ENCODE peak calls at places on chromosome 20, in six cellular contexts. M is pancreas, J is A549, Y is neural progenitor cell, Q is choroid plexus epithelial cell, N is astrocyte of the spinal cord. X is an unnamed sample.

GRCh38 chr20:35465976-35466375 is 10.6 kb downstream of the CEP250 start:
- DNase-seq in M (no peak), J (no peak), Y (no peak), Q (no peak), N (no peak), X (no peak)

GRCh38 chr20:52295556-52295955 is 104.0 kb upstream of the ZFP64 start:
- DNase-seq in M (no peak), J (no peak), Y (no peak), Q (no peak), N (no peak), X (no peak)

GRCh38 chr20:43681991-43682410 is 15.1 kb downstream of the MYBL2 start:
- DNase-seq in M (no peak), J (no peak), Y (no peak), Q (no peak), N (no peak), X (no peak)

GRCh38 chr20:40449144-40449543 is 239.9 kb downstream of the MAFB start:
- DNase-seq in M (no peak), J (no peak), Y (no peak), Q (no peak), N (no peak), X (no peak)

GRCh38 chr20:50532231-50532630 is 22.0 kb downstream of the PTPN1 start:
- DNase-seq in M (no peak), J (no peak), Y (no peak), Q (no peak), N (no peak), X (no peak)

GRCh38 chr20:17914957-17915356 is 53.6 kb downstream of the SNX5 start:
- DNase-seq in M (no peak), J (no peak), Y (no peak), Q (no peak), N (no peak), X (no peak)

GRCh38 chr20:53077373-53078205 is 105.4 kb downstream of the TSHZ2 start:
- DNase-seq in M (peak), J (no peak), Y (no peak), Q (no peak), N (peak), X (no peak)

GRCh38 chr20:2051920-2052319 is 49.7 kb upstream of the STK35 start:
- DNase-seq in M (no peak), J (peak), Y (peak), Q (no peak), N (no peak), X (no peak)

GRCh38 chr20:48879609-48880008 is 41.9 kb upstream of the ARFGEF2 start:
- DNase-seq in M (no peak), J (no peak), Y (no peak), Q (peak), N (no peak), X (no peak)

GRCh38 chr20:48064929-48065328 is 279.6 kb upstream of the SULF2 start:
- DNase-seq in M (no peak), J (no peak), Y (no peak), Q (peak), N (peak), X (no peak)

GRCh38 chr20:16590234-16590633 is 17.0 kb upstream of the KIF16B start:
- DNase-seq in M (no peak), J (no peak), Y (no peak), Q (no peak), N (no peak), X (no peak)

GRCh38 chr20:48025061-48025515 is 239.8 kb upstream of the SULF2 start:
- DNase-seq in M (no peak), J (no peak), Y (peak), Q (peak), N (peak), X (no peak)

GRCh38 chr20:38196592-38196991 is 31.5 kb upstream of the TGM2 start:
- DNase-seq in M (no peak), J (no peak), Y (no peak), Q (peak), N (no peak), X (no peak)

GRCh38 chr20:1955289-1955688 is 38.6 kb downstream of the PDYN start:
- DNase-seq in M (no peak), J (no peak), Y (peak), Q (no peak), N (no peak), X (no peak)

GRCh38 chr20:47224857-47225256 is 131.6 kb downstream of the ZMYND8 start:
- DNase-seq in M (no peak), J (no peak), Y (no peak), Q (no peak), N (no peak), X (no peak)

GRCh38 chr20:33732166-33732970 is 572 bp downstream of the ZNF341 start:
- DNase-seq in M (peak), J (peak), Y (no peak), Q (peak), N (peak), X (peak)

GRCh38 chr20:25574411-25574810 is 10.9 kb downstream of the NINL start:
- DNase-seq in M (no peak), J (peak), Y (no peak), Q (peak), N (peak), X (no peak)

GRCh38 chr20:41232971-41233926 is 84.3 kb downstream of the ZHX3 start:
- DNase-seq in M (no peak), J (peak), Y (no peak), Q (peak), N (peak), X (no peak)

GRCh38 chr20:56708991-56709390 is 79.9 kb downstream of the TFAP2C start:
- DNase-seq in M (no peak), J (no peak), Y (no peak), Q (no peak), N (no peak), X (no peak)

GRCh38 chr20:56710577-56711465 is 81.7 kb downstream of the TFAP2C start:
- DNase-seq in M (no peak), J (peak), Y (no peak), Q (peak), N (peak), X (no peak)

GRCh38 chr20:56715309-56715708 is 86.2 kb downstream of the TFAP2C start:
- DNase-seq in M (no peak), J (no peak), Y (no peak), Q (no peak), N (no peak), X (no peak)

GRCh38 chr20:56706867-56707360 is 77.8 kb downstream of the TFAP2C start:
- DNase-seq in M (no peak), J (no peak), Y (no peak), Q (no peak), N (no peak), X (no peak)

DNA sequence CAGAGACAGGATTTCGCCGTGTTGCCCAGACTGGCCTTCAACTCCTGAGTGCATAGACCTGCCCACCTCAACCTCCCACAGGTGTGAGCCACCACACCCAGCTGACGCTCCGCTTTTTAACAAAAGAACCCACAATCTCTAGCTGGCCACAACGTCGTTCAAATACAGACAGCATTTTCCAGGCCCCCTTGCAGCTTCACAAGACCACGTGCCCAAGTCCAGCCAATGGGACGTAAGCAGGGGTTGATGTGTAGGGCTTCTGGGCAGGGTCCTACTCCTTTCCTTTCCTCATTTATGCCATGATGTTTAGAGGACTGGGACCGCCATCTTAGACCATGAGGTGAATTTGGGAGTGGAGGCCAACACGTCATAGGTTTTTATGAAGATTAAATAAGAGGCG is 81.0 kb downstream of the TFAP2C start:
- DNase-seq in M (no peak), J (no peak), Y (no peak), Q (no peak), N (no peak), X (no peak)
- TF ChIP-seq CTCF in M (no peak), J (no peak), Y (no peak), Q (no peak), N (no peak), X (no peak)

GRCh38 chr20:63940472-63941266 is 15.5 kb downstream of the UCKL1 start:
- DNase-seq in M (peak), J (no peak), Y (no peak), Q (no peak), N (no peak), X (no peak)
- H3K4me3 ChIP-seq in M (no peak), J (no peak), Y (no peak), Q (no peak), N (no peak), X (no peak)

GRCh38 chr20:20371133-20371532 is 3.2 kb downstream of the INSM1 start:
- DNase-seq in M (no peak), J (no peak), Y (peak), Q (no peak), N (no peak), X (no peak)
- TF ChIP-seq CTCF in M (no peak), J (no peak), Y (peak), Q (no peak), N (no peak), X (no peak)

GRCh38 chr20:4684837-4685413 is 36.8 kb upstream of the PRND start:
- DNase-seq in M (no peak), J (peak), Y (no peak), Q (peak), N (peak), X (no peak)

GRCh38 chr20:4691753-4692152 is 30.0 kb upstream of the PRND start:
- DNase-seq in M (no peak), J (no peak), Y (no peak), Q (peak), N (no peak), X (no peak)

GRCh38 chr20:4689224-4689623 is 32.5 kb upstream of the PRND start:
- DNase-seq in M (no peak), J (no peak), Y (no peak), Q (no peak), N (no peak), X (no peak)

GRCh38 chr20:4685923-4686221 is 35.8 kb upstream of the PRND start:
- DNase-seq in M (no peak), J (no peak), Y (no peak), Q (no peak), N (no peak), X (no peak)

DNA sequence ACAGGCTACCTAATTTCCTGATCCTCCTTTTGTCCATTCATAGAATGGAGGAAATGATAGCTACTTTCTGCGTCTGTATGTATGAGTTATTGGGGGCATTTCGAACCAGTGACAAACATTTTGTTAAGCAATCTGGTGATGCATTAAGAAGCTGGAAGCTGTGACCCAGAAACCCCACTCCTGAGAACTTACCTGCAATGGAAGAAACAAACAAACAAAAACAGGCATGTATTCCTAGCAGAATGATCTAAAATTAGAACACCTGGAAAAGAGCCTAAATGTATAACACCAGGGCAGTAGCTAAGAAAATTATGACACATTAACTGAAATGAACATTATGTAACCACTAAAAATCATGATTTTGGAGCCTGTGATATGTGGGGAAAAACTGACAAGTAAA is 33.4 kb upstream of the PRND start:
- DNase-seq in M (no peak), J (no peak), Y (no peak), Q (no peak), N (no peak), X (no peak)
- H3K4me3 ChIP-seq in M (no peak), J (no peak), Y (no peak), Q (no peak), N (no peak), X (no peak)

DNA sequence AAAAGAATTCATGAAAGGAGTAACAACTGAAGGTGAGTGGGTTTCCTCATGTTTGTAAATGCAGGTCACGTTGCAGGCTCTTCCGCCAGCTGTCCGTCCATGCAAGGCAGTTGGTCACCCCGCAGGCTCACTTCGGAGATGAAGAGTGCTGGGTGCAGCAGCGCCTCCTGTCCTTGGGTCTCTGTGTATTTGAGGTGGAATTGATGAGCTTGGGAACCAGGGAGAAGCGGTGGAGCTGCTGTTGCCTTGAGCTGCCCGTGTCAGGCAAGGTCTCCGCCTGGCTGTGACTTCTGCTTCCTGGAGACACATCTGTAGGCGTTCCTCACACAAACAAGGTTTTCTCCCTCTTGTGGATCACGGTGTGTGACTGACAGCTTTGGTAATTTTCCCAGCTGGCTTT is 2.6 kb upstream of the SLC17A9 start:
- DNase-seq in M (no peak), J (no peak), Y (no peak), Q (no peak), N (no peak), X (no peak)
- TF ChIP-seq CTCF in M (no peak), J (no peak), Y (no peak), Q (no peak), N (no peak), X (no peak)

GRCh38 chr20:59145247-59145925 is 18.2 kb upstream of the ZNF831 start:
- DNase-seq in M (no peak), J (no peak), Y (no peak), Q (no peak), N (no peak), X (no peak)
- H3K4me3 ChIP-seq in M (no peak), J (no peak), Y (no peak), Q (no peak), N (no peak), X (no peak)

DNA sequence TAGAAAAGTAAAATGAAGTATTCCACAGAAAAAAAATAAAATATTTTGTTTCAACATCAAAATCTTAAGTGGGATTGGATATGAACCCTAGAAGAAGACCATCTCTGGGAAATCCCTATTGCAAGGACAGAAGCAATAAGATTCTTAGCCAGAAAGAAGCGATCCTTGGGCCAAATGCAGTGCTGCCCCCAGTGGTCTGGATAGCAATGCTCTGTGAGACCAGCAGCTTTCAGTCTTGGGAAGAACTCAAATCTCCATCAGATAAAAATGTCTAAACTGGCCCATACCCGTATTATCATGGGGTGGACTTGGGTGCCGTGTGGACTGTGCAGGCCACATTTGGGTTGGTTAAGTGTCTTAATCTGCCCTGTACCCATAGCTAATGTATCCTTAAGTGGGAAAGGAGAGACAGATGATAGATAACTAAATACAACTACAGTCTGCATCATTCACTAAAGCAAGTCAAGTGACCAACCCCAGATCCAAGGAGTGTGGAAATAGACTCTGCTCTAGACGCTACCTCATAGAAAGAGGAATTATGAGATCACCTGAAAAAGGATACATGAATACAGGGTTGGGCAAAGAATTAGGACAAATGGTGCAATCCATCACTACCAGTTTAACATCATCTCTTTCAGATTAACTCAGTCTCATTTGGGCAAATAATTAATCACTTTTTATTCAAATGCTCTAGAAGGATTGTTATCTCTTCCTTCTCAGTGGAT is 38.9 kb upstream of the SNAP25 start:
- DNase-seq in M (no peak), J (peak), Y (peak), Q (peak), N (no peak), X (no peak)
- TF ChIP-seq CTCF in M (no peak), J (peak), Y (peak), Q (peak), N (peak), X (peak)

DNA sequence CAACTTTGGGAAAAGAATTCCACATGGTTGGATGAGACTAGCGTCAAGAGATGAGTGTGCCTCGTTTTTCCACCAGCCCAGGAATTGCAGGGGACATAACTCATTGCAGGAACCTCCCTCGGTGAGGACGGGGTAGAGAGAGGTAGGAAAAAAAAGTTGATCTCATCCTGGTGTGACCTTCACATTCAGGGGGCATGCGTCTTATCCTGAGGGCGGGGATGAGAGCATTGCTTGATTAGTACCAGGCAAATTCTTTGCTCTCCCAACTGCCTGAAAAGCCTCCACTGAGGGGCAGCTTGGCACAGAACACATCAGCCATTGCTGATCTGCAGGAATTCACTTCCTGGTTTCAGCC is 11.8 kb downstream of the TLDC2 start:
- DNase-seq in M (no peak), J (no peak), Y (peak), Q (no peak), N (no peak), X (no peak)
- H3K4me3 ChIP-seq in M (no peak), J (no peak), Y (peak), Q (no peak), N (no peak), X (no peak)

GRCh38 chr20:13105071-13105470 is 96.3 kb downstream of the SPTLC3 start:
- DNase-seq in M (no peak), J (no peak), Y (peak), Q (no peak), N (no peak), X (no peak)
- TF ChIP-seq CTCF in M (no peak), J (no peak), Y (no peak), Q (no peak), N (no peak), X (no peak)

DNA sequence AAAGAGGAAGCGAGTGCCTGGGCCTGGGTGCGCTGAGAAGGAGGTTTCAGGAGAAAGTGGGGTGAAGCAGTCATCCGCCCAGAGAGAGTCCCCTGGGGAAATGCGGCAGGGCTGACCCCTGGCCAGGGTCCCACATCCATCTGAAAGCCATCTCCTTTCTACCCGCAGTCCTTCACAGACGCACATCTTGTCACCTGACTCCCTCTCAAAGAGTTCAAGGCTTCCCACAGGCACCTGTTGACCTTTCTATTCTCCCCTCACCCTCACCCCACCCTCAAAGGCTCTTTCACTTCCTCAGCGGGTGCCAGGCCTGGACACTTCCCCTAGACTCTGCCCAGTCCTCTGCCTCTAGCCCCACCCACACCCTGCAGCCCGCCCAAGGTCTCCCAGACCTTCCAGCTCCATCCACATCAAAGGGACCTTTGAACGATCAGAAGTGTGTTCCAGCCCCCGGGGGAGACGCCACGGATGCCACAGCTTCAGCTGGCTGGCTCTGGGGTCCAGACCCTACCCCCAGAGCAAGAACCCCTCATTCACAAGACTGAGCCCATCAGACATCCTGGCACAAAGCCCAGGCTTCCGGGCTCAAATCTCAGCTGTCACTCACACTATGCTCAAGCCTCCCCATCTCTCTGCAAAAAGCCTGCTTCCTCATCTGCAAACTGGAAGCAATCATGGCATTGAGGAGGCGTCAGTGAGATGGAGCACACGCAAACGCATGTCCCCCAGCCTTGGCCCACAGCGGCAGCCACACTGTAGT is 2.1 kb downstream of the CTSZ start:
- DNase-seq in M (no peak), J (no peak), Y (no peak), Q (no peak), N (no peak), X (no peak)
- H3K4me3 ChIP-seq in M (peak), J (no peak), Y (no peak), Q (no peak), N (peak), X (no peak)